ENCODE peak calls at places on chromosomes 5 and 9, in ten cellular contexts. One of them, this sample, is unnamed.

GRCh38 chr9:95505072-95505471 is 11.7 kb downstream of the PTCH1 start:
- DNase-seq in ascending aorta: no peak
- DNase-seq in thyroid gland: no peak
- DNase-seq in AG04450: no peak
- DNase-seq in pancreas: no peak
- DNase-seq in endothelial cell of umbilical vein: no peak
- DNase-seq in heart right ventricle: no peak
- DNase-seq in tibial nerve: no peak
- DNase-seq in choroid plexus epithelial cell: no peak
- DNase-seq in neural progenitor cell: peak
- DNase-seq in this sample: no peak

GRCh38 chr5:87020099-87020934 is 247.4 kb upstream of the RASA1 start:
- DNase-seq in ascending aorta: peak
- DNase-seq in thyroid gland: peak
- DNase-seq in AG04450: no peak
- DNase-seq in pancreas: peak
- DNase-seq in endothelial cell of umbilical vein: no peak
- DNase-seq in heart right ventricle: peak
- DNase-seq in tibial nerve: peak
- DNase-seq in choroid plexus epithelial cell: peak
- DNase-seq in neural progenitor cell: peak
- DNase-seq in this sample: no peak

GRCh38 chr9:113998114-113998513 is 80.0 kb downstream of the AMBP start:
- DNase-seq in ascending aorta: peak
- DNase-seq in thyroid gland: no peak
- DNase-seq in AG04450: no peak
- DNase-seq in pancreas: no peak
- DNase-seq in endothelial cell of umbilical vein: no peak
- DNase-seq in heart right ventricle: peak
- DNase-seq in tibial nerve: peak
- DNase-seq in choroid plexus epithelial cell: no peak
- DNase-seq in neural progenitor cell: no peak
- DNase-seq in this sample: no peak

GRCh38 chr9:131728961-131729360 is 10.9 kb downstream of the RAPGEF1 start:
- DNase-seq in ascending aorta: no peak
- DNase-seq in thyroid gland: no peak
- DNase-seq in AG04450: no peak
- DNase-seq in pancreas: no peak
- DNase-seq in endothelial cell of umbilical vein: peak
- DNase-seq in heart right ventricle: no peak
- DNase-seq in tibial nerve: no peak
- DNase-seq in choroid plexus epithelial cell: no peak
- DNase-seq in neural progenitor cell: no peak
- DNase-seq in this sample: no peak

GRCh38 chr5:118043531-118043930 is 944.8 kb downstream of the DTWD2 start:
- DNase-seq in ascending aorta: no peak
- DNase-seq in thyroid gland: no peak
- DNase-seq in AG04450: no peak
- DNase-seq in pancreas: no peak
- DNase-seq in endothelial cell of umbilical vein: no peak
- DNase-seq in heart right ventricle: no peak
- DNase-seq in tibial nerve: no peak
- DNase-seq in choroid plexus epithelial cell: no peak
- DNase-seq in neural progenitor cell: no peak
- DNase-seq in this sample: no peak

GRCh38 chr5:115354246-115354645 is 57.8 kb upstream of the CCDC112 start:
- DNase-seq in ascending aorta: no peak
- DNase-seq in thyroid gland: no peak
- DNase-seq in AG04450: no peak
- DNase-seq in pancreas: no peak
- DNase-seq in endothelial cell of umbilical vein: no peak
- DNase-seq in heart right ventricle: no peak
- DNase-seq in tibial nerve: no peak
- DNase-seq in choroid plexus epithelial cell: no peak
- DNase-seq in neural progenitor cell: no peak
- DNase-seq in this sample: no peak

GRCh38 chr5:35780236-35780635 is 76.5 kb upstream of the IL7R start:
- DNase-seq in ascending aorta: no peak
- DNase-seq in thyroid gland: no peak
- DNase-seq in AG04450: no peak
- DNase-seq in pancreas: no peak
- DNase-seq in endothelial cell of umbilical vein: no peak
- DNase-seq in heart right ventricle: no peak
- DNase-seq in tibial nerve: no peak
- DNase-seq in choroid plexus epithelial cell: no peak
- DNase-seq in neural progenitor cell: no peak
- DNase-seq in this sample: no peak

GRCh38 chr5:50856720-50857119 is 190.3 kb downstream of the PARP8 start:
- DNase-seq in ascending aorta: no peak
- DNase-seq in thyroid gland: no peak
- DNase-seq in AG04450: no peak
- DNase-seq in pancreas: no peak
- DNase-seq in endothelial cell of umbilical vein: no peak
- DNase-seq in heart right ventricle: no peak
- DNase-seq in tibial nerve: no peak
- DNase-seq in choroid plexus epithelial cell: no peak
- DNase-seq in neural progenitor cell: no peak
- DNase-seq in this sample: no peak

GRCh38 chr5:112995764-112996618 is 19.4 kb downstream of the DCP2 start:
- DNase-seq in ascending aorta: peak
- DNase-seq in thyroid gland: peak
- DNase-seq in AG04450: peak
- DNase-seq in pancreas: peak
- DNase-seq in endothelial cell of umbilical vein: peak
- DNase-seq in heart right ventricle: peak
- DNase-seq in tibial nerve: peak
- DNase-seq in choroid plexus epithelial cell: peak
- DNase-seq in neural progenitor cell: peak
- DNase-seq in this sample: peak

GRCh38 chr5:140324041-140324833 is 21.3 kb upstream of the PFDN1 start:
- DNase-seq in ascending aorta: peak
- DNase-seq in thyroid gland: no peak
- DNase-seq in AG04450: no peak
- DNase-seq in pancreas: no peak
- DNase-seq in endothelial cell of umbilical vein: no peak
- DNase-seq in heart right ventricle: no peak
- DNase-seq in tibial nerve: no peak
- DNase-seq in choroid plexus epithelial cell: peak
- DNase-seq in neural progenitor cell: no peak
- DNase-seq in this sample: no peak

GRCh38 chr9:86200599-86201162 is 58.8 kb downstream of the C9orf153 start:
- DNase-seq in ascending aorta: no peak
- DNase-seq in thyroid gland: no peak
- DNase-seq in AG04450: no peak
- DNase-seq in pancreas: no peak
- DNase-seq in endothelial cell of umbilical vein: no peak
- DNase-seq in heart right ventricle: no peak
- DNase-seq in tibial nerve: no peak
- DNase-seq in choroid plexus epithelial cell: no peak
- DNase-seq in neural progenitor cell: no peak
- DNase-seq in this sample: no peak

GRCh38 chr5:78677777-78678668 is 29.5 kb upstream of the LHFPL2 start:
- DNase-seq in ascending aorta: peak
- DNase-seq in thyroid gland: peak
- DNase-seq in AG04450: peak
- DNase-seq in pancreas: no peak
- DNase-seq in endothelial cell of umbilical vein: no peak
- DNase-seq in heart right ventricle: peak
- DNase-seq in tibial nerve: peak
- DNase-seq in choroid plexus epithelial cell: peak
- DNase-seq in neural progenitor cell: no peak
- DNase-seq in this sample: peak

DNA sequence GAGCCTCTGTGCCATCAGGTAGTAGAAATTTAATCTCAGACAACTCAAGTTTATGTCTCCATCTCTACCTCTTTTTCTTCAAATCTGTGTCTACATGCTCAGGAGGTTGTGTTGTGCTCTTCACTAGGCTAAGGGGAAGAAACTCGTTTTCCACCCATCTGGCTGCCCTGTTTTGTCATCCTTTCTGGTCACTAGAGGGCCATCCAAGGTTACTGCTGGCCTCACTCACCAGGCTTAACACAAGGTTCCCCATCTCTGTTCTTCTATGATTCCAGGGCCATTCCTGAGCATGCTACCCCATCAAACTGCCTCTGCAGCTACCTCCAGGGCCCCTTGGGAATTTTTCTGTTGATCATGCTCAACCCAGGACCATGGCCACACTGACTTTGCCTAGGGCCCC is 213.3 kb upstream of the FBXL7 start:
- DNase-seq in ascending aorta: no peak
- DNase-seq in thyroid gland: no peak
- DNase-seq in AG04450: no peak
- DNase-seq in pancreas: no peak
- DNase-seq in endothelial cell of umbilical vein: no peak
- DNase-seq in heart right ventricle: peak
- DNase-seq in tibial nerve: no peak
- DNase-seq in choroid plexus epithelial cell: peak
- DNase-seq in neural progenitor cell: peak
- DNase-seq in this sample: no peak
- TF ChIP-seq CTCF in ascending aorta: peak
- TF ChIP-seq CTCF in thyroid gland: peak
- TF ChIP-seq CTCF in AG04450: no peak
- TF ChIP-seq CTCF in pancreas: no peak
- TF ChIP-seq CTCF in endothelial cell of umbilical vein: peak
- TF ChIP-seq CTCF in heart right ventricle: peak
- TF ChIP-seq CTCF in tibial nerve: no peak
- TF ChIP-seq CTCF in choroid plexus epithelial cell: peak
- TF ChIP-seq CTCF in neural progenitor cell: peak
- TF ChIP-seq CTCF in this sample: no peak

DNA sequence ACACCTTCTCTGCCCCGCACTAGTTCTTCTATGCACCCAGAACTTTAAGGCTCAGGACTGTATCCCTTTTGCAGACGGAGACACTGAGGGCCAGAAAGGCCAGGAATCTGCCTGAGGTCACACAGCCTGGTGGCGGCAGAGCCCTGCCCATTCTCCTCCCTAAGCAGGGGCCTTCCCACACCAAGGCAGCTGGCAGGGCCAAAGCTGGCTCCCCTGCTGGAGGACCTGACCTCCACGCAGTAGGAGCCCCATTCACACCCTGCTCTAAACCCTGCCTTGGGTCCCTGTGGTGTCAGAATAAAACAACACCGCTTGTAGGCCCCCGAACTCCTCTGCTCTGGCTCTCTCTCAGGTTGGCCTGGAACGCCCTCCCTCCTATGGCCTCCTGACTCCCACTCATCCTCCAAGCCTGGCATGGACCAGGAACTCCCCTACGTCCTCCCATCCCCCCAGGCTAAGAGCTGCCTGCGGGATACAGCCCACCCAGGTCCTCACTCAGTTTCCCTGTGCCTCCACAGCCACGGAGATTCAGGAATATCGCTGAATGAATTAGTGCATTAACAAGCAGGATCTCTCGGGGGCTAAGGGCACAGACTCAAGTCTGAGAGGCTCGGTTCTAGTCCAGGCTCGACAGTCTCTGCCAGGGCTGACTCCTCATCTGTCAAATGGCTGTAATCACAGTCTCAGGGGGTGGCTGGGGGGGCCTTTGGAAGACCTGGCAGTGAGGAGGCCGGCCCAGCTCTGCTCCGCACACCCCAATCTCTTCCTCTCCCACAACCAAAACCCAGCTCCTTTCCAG is 2.8 kb downstream of the ST6GALNAC6 start:
- DNase-seq in ascending aorta: no peak
- DNase-seq in thyroid gland: no peak
- DNase-seq in AG04450: no peak
- DNase-seq in pancreas: no peak
- DNase-seq in endothelial cell of umbilical vein: no peak
- DNase-seq in heart right ventricle: no peak
- DNase-seq in tibial nerve: no peak
- DNase-seq in choroid plexus epithelial cell: no peak
- DNase-seq in neural progenitor cell: no peak
- DNase-seq in this sample: no peak
- H3K4me3 ChIP-seq in ascending aorta: peak
- H3K4me3 ChIP-seq in thyroid gland: no peak
- H3K4me3 ChIP-seq in AG04450: peak
- H3K4me3 ChIP-seq in pancreas: no peak
- H3K4me3 ChIP-seq in endothelial cell of umbilical vein: no peak
- H3K4me3 ChIP-seq in heart right ventricle: peak
- H3K4me3 ChIP-seq in tibial nerve: peak
- H3K4me3 ChIP-seq in choroid plexus epithelial cell: peak
- H3K4me3 ChIP-seq in neural progenitor cell: peak
- H3K4me3 ChIP-seq in this sample: no peak

DNA sequence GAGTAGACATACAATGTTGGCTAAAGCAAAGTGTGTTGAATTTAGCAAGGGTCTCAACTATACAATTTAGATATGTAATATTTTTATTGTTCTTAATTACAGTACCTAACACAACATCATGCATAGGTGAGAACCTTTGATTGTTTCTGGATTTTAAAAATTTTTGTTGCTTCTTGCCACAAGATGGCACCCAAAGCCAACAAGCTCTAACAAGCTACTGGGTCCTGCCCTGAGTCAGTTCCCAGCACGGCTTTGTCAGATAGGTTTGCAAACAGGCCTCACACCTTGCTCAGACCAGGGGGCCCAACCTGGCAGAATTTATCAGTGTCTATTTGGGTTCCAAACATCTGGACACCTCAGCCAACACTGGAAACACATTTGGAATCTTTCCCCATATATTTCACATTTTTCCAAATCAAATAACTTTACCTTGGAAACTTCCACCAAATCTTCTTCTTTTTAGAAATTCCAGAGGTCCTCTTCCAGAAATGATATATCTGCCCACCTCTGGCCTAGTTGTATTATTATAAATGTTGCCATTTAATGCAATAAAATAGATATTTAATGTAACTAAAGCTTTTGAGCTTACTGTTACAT is 49.5 kb upstream of the EGFLAM start:
- DNase-seq in ascending aorta: no peak
- DNase-seq in thyroid gland: peak
- DNase-seq in AG04450: peak
- DNase-seq in pancreas: no peak
- DNase-seq in endothelial cell of umbilical vein: peak
- DNase-seq in heart right ventricle: peak
- DNase-seq in tibial nerve: no peak
- DNase-seq in choroid plexus epithelial cell: peak
- DNase-seq in neural progenitor cell: peak
- DNase-seq in this sample: peak
- TF ChIP-seq CTCF in ascending aorta: peak
- TF ChIP-seq CTCF in thyroid gland: no peak
- TF ChIP-seq CTCF in AG04450: peak
- TF ChIP-seq CTCF in pancreas: peak
- TF ChIP-seq CTCF in endothelial cell of umbilical vein: peak
- TF ChIP-seq CTCF in heart right ventricle: peak
- TF ChIP-seq CTCF in tibial nerve: peak
- TF ChIP-seq CTCF in choroid plexus epithelial cell: peak
- TF ChIP-seq CTCF in neural progenitor cell: peak
- TF ChIP-seq CTCF in this sample: peak

DNA sequence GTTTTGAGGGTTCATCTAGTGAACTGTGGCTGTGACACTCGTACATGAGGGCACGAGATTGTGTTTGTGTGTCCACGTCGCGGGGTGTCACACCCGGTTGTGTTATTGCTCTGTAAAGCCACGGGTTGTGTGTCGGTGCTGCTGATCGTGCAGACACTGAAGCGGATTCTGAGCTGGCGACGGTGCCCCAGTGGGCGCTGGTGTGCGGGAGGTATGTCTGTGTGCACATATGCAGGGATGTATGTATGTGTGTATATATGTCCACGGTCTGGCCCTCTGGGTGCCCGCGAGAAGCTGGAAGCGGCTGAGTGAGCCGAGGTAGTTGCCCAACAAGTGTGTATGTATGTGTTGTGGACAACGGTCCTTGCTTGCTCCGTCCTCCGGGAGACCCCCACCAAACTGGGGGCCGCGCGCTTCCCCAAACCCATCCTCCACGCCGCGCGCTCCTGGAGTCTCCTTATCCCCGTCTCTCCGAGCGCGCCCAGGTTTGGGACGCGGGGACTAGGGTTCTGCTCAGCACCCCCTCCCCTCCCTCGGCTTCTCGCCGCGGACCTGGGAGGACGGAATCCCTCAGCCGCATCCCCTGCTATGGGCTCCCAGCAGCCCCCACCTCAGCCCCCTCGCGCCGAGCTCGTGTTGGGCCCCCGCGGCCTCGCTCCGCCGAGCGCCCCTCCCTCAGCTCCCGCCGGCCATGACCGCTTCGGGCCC is 578 bp downstream of the PCDH1 start:
- DNase-seq in ascending aorta: peak
- DNase-seq in thyroid gland: no peak
- DNase-seq in AG04450: no peak
- DNase-seq in pancreas: no peak
- DNase-seq in endothelial cell of umbilical vein: no peak
- DNase-seq in heart right ventricle: no peak
- DNase-seq in tibial nerve: no peak
- DNase-seq in choroid plexus epithelial cell: no peak
- DNase-seq in neural progenitor cell: peak
- DNase-seq in this sample: no peak
- H3K4me3 ChIP-seq in ascending aorta: peak
- H3K4me3 ChIP-seq in thyroid gland: peak
- H3K4me3 ChIP-seq in AG04450: peak
- H3K4me3 ChIP-seq in pancreas: peak
- H3K4me3 ChIP-seq in endothelial cell of umbilical vein: peak
- H3K4me3 ChIP-seq in heart right ventricle: peak
- H3K4me3 ChIP-seq in tibial nerve: peak
- H3K4me3 ChIP-seq in choroid plexus epithelial cell: peak
- H3K4me3 ChIP-seq in neural progenitor cell: peak
- H3K4me3 ChIP-seq in this sample: peak

This sample was measured in astrocyte of the spinal cord.